ENCODE peak calls at places on chromosome 17, in four cellular contexts. A, P, K and Z are unnamed samples.

GRCh38 chr17:31680126-31680525 is 178.9 kb downstream of the COPRS start:
- DNase-seq in A (no peak), P (no peak), K (no peak), Z (no peak)

GRCh38 chr17:19534562-19535149 is 1.0 kb downstream of the SLC47A1 start:
- DNase-seq in A (no peak), P (no peak), K (peak), Z (no peak)

GRCh38 chr17:43536236-43537088 is 9.7 kb downstream of the ETV4 start:
- DNase-seq in A (no peak), P (no peak), K (no peak), Z (no peak)

GRCh38 chr17:74485841-74486240 is 19.4 kb downstream of the CD300A start:
- DNase-seq in A (no peak), P (peak), K (peak), Z (no peak)

GRCh38 chr17:75695830-75696271 is 25.4 kb upstream of the ITGB4 start:
- DNase-seq in A (peak), P (no peak), K (no peak), Z (peak)

GRCh38 chr17:79612468-79613194 is 1.8 kb upstream of the RBFOX3 start:
- DNase-seq in A (no peak), P (no peak), K (peak), Z (peak)

GRCh38 chr17:69728816-69729215 is 314.3 kb downstream of the MAP2K6 start:
- DNase-seq in A (no peak), P (no peak), K (no peak), Z (no peak)

GRCh38 chr17:68497885-68498319 is 14.3 kb upstream of the PRKAR1A start:
- DNase-seq in A (no peak), P (no peak), K (no peak), Z (no peak)

GRCh38 chr17:58344047-58344790 is 7.8 kb downstream of the SUPT4H1 start:
- DNase-seq in A (no peak), P (no peak), K (peak), Z (no peak)

GRCh38 chr17:69729937-69730336 is 315.4 kb downstream of the MAP2K6 start:
- DNase-seq in A (no peak), P (no peak), K (no peak), Z (no peak)

GRCh38 chr17:9241371-9241712 is 220.0 kb downstream of the NTN1 start:
- DNase-seq in A (peak), P (no peak), K (no peak), Z (peak)

GRCh38 chr17:31695456-31696090 is 163.5 kb downstream of the COPRS start:
- DNase-seq in A (no peak), P (no peak), K (no peak), Z (no peak)

GRCh38 chr17:18959845-18960240 is 7.9 kb downstream of the SLC5A10 start:
- DNase-seq in A (no peak), P (no peak), K (no peak), Z (no peak)

GRCh38 chr17:44198721-44199552 is 747 bp downstream of the ATXN7L3 start:
- DNase-seq in A (peak), P (peak), K (peak), Z (no peak)

GRCh38 chr17:76772842-76773521 is 35.1 kb downstream of the MFSD11 start:
- DNase-seq in A (no peak), P (no peak), K (no peak), Z (no peak)

GRCh38 chr17:51527230-51527982 is 267.1 kb downstream of the UTP18 start:
- DNase-seq in A (no peak), P (no peak), K (no peak), Z (no peak)

GRCh38 chr17:78130439-78131101 is at the start of gene TMC8:
- DNase-seq in A (peak), P (peak), K (peak), Z (no peak)

GRCh38 chr17:6642592-6642991 is 1.7 kb downstream of the TXNDC17 start:
- DNase-seq in A (no peak), P (no peak), K (no peak), Z (no peak)

GRCh38 chr17:6643460-6644125 is 2.7 kb downstream of the TXNDC17 start:
- DNase-seq in A (no peak), P (no peak), K (no peak), Z (no peak)

GRCh38 chr17:6651483-6652452 is at the start of the genes C17orf100 and MED31:
- DNase-seq in A (peak), P (peak), K (peak), Z (peak)

GRCh38 chr17:6648181-6648580 is 3.2 kb downstream of the MED31 start:
- DNase-seq in A (no peak), P (no peak), K (no peak), Z (no peak)
- TF ChIP-seq CTCF in A (peak), P (no peak), K (no peak), Z (no peak)

DNA sequence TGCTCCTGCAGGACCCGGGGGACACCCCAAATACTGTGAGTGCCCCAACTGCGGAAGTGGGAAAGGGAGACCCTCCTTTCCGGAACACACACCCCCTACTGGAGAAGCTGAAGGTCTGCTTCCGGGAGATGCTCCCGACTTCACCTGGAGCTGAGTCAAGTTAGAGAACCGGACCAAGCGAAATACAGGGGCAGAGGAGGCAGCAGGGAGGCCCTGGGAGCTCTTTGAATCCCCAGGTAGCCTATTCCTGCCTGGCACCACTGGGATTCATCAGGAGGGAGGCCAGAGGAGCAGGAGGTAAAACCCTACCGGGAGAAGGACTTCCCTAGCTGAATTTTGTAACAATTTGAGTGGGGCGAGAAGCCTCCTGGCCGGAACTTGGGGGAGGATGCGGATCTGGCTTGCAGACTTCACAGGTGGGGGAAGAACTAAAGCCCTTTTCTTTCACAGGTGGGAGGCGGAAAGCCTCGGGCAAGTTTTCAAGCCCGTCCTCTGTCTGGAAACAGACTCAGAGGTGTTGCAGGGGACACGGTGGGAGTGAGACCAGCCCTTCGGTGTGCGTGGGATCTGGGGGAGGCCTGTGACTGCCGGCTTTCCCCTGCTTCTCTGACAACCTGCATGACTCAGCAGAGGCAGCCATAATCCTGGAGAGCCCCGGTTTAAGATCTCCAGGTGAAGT is 22.4 kb upstream of the TEKT1 start:
- DNase-seq in A (no peak), P (no peak), K (no peak), Z (no peak)
- TF ChIP-seq CTCF in A (peak), P (no peak), K (peak), Z (peak)

GRCh38 chr17:61314368-61315078 is 85.1 kb upstream of the TBX2 start:
- DNase-seq in A (peak), P (no peak), K (no peak), Z (peak)
- TF ChIP-seq CTCF in A (peak), P (no peak), K (no peak), Z (peak)

GRCh38 chr17:67137860-67138259 is 93.5 kb downstream of the CACNG1 start:
- DNase-seq in A (no peak), P (no peak), K (no peak), Z (no peak)

GRCh38 chr17:67137026-67137370 is 92.6 kb downstream of the CACNG1 start:
- DNase-seq in A (no peak), P (no peak), K (no peak), Z (no peak)

GRCh38 chr17:67139289-67139688 is 94.9 kb downstream of the CACNG1 start:
- DNase-seq in A (no peak), P (no peak), K (no peak), Z (no peak)

GRCh38 chr17:67138392-67138791 is 94.0 kb downstream of the CACNG1 start:
- DNase-seq in A (no peak), P (no peak), K (no peak), Z (no peak)

DNA sequence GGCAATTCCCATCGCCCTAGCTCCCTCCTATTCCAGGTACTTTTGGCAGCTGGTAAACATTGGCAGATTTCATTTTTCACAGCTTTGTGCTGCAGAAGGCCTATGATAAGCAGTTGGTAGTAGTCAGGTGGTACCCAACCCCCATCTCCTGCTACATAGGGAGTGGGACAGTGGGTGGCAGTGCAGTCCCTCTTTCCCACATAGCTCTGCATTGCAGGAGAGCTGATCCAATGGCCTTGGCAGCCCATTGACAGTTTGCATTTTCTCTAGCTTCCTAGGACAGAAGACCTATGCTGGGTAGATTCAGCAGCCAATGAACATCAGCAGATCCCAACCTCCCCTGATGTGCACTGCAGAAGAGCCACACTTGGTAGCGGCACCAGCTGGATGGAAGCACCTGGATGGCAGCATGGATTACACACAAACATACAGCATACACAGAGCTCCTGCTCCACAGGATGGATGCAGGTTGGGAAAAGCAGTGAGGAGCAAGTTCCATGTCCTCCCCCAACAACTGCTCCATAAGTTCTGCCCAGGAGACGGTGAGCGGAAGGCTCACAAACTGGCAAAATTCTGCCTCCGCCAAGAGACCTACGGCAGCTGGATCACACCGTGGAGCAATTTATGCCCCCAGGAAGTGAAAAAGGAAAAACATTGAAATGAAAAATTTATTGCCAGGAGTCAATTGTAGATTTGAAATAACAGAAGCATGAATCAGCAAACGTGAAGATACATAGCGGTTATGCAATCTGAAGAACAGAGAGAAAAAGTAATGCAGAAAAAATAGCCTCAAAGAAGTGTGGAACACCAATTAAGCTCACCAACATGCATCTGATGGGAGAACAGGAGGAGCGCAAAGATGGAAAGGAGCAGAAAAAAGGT is 95.7 kb downstream of the CACNG1 start:
- DNase-seq in A (no peak), P (no peak), K (no peak), Z (no peak)
- TF ChIP-seq CTCF in A (no peak), P (no peak), K (no peak), Z (no peak)

GRCh38 chr17:7587420-7587786 is 2.5 kb downstream of the SOX15 start:
- DNase-seq in A (no peak), P (no peak), K (no peak), Z (no peak)
- TF ChIP-seq CTCF in A (no peak), P (no peak), K (no peak), Z (no peak)

DNA sequence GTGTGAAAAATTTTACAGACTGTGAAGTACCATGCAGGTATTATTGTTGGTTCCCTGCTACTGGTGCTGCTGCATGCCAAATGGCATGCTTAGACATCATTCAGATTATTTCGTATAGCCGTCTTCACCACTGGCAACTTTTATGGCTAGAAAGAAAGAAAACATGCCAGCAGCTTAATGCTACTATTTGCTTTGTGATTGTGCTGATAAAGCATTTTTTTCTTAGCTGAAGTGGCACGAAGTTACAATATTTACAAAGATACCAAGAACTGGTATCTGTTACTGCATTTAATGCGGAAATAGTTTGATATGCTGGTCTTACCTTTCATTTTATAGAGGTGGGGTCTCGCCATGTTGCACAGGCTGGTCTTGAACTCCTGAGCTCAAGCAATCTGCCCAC is 8.2 kb downstream of the ZNHIT3 start:
- DNase-seq in A (no peak), P (no peak), K (no peak), Z (no peak)
- TF ChIP-seq CTCF in A (no peak), P (no peak), K (no peak), Z (no peak)

DNA sequence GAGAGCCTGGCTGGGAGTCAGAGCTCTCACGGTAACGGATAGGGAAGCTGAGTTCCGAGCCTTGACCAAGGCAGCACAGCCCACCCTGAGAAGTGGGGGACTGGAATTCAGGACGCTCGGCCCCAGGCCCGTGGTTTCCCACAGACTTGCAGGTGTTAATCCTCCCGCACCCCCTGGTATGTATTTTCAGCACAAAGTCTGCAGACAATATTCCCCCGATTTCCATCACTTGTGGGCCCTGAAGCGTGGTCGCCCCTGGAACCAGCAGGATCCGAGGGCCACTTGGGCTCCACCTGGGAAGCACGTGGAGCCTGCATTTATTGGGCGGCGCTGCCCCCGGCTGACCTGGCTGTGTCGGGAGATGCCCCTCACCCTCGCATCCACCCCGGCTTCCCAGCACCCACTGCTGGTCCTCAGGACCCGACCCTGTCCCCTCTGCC is 60.2 kb downstream of the WSB1 start:
- DNase-seq in A (peak), P (no peak), K (peak), Z (no peak)
- TF ChIP-seq CTCF in A (peak), P (no peak), K (peak), Z (peak)

GRCh38 chr17:81693491-81694360 is 9.4 kb upstream of the MRPL12 start:
- DNase-seq in A (no peak), P (no peak), K (no peak), Z (no peak)
- TF ChIP-seq CTCF in A (no peak), P (no peak), K (no peak), Z (no peak)

DNA sequence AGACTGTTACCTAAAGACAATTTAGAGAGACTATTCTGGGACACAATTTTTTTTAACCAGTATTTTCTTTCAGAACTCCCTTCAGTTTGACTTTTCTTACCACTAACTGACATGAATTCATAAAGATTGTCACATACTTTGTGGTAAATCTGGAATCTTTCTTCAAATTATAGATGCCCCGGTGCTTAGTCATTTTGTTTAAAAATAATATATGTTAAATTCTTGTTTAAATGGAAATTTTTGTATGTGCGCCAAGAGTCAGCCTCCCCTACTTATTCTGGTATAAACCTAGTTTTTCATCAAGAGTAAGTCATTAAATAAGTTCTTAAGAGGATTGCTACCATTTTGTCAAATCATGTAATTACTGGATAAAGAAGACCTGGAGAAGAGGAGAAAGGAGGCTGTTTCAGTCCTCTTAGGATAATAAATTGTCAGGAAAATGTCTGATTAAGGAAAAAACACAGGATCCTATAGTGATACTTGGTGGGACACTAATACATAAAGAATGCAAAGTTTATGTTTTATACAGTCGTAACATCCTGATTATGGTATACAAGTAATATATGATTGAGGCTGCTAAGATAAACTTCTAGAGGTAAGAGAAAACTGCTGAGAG is 424.4 kb downstream of the PMP22 start:
- DNase-seq in A (no peak), P (no peak), K (no peak), Z (no peak)
- TF ChIP-seq CTCF in A (no peak), P (no peak), K (no peak), Z (no peak)